ENCODE peak calls at places on chromosomes 3 and 15, in seven cellular contexts. D is transverse colon, M is body of pancreas, B is A673, H is uterus, Q is lower lobe of right lung, S is HL-60. X is an unnamed sample.

GRCh38 chr3:17333446-17333845 is 409.0 kb downstream of the TBC1D5 start:
- DNase-seq in M (no peak), H (no peak), B (no peak), D (no peak), S (no peak), Q (no peak), X (no peak)

GRCh38 chr15:96237002-96237401 is 93.5 kb upstream of the NR2F2 start:
- DNase-seq in S (no peak), B (no peak), H (no peak), Q (no peak), M (no peak), D (no peak), X (no peak)

GRCh38 chr3:116256843-116257485 is 188.3 kb downstream of the LSAMP start:
- DNase-seq in M (no peak), S (no peak), D (no peak), H (no peak), Q (no peak), B (no peak), X (no peak)

GRCh38 chr15:91660174-91660649 is 193.3 kb upstream of the SLCO3A1 start:
- DNase-seq in S (no peak), B (no peak), M (no peak), Q (no peak), H (no peak), D (no peak), X (no peak)

GRCh38 chr15:55820043-55820442 is 77.1 kb upstream of the PRTG start:
- DNase-seq in D (no peak), Q (no peak), H (no peak), B (no peak), S (no peak), M (no peak), X (no peak)

GRCh38 chr3:46895204-46895660 is 17.7 kb downstream of the PTH1R start:
- DNase-seq in H (peak), Q (peak), B (peak), D (peak), S (peak), M (peak), X (peak)

GRCh38 chr15:62594017-62594416 is 428.9 kb upstream of the C2CD4B start:
- DNase-seq in S (no peak), Q (no peak), D (no peak), M (no peak), B (no peak), H (no peak), X (no peak)

GRCh38 chr3:65665922-65666321 is 372.8 kb downstream of the MAGI1 start:
- DNase-seq in H (no peak), Q (no peak), S (no peak), B (no peak), M (no peak), D (no peak), X (no peak)

GRCh38 chr3:45320986-45321385 is 67.4 kb upstream of the LARS2 start:
- DNase-seq in Q (no peak), B (no peak), S (no peak), H (no peak), M (no peak), D (no peak), X (no peak)

GRCh38 chr3:142117052-142117451 is 32.3 kb downstream of the TFDP2 start:
- DNase-seq in H (no peak), Q (no peak), S (no peak), B (no peak), M (no peak), D (no peak), X (no peak)

GRCh38 chr15:68888419-68888818 is 41.9 kb upstream of the SPESP1 start:
- DNase-seq in B (no peak), H (no peak), Q (no peak), S (no peak), D (no peak), M (no peak), X (no peak)

GRCh38 chr15:91257755-91258435 is 157.8 kb downstream of the SV2B start:
- DNase-seq in D (no peak), H (no peak), Q (no peak), S (peak), M (no peak), B (no peak), X (no peak)

GRCh38 chr15:63573533-63573932 is 23.7 kb upstream of the FBXL22 start:
- DNase-seq in S (no peak), M (no peak), H (no peak), D (no peak), B (no peak), Q (no peak), X (no peak)

GRCh38 chr3:138230525-138230924 is 43.4 kb downstream of the ARMC8 start:
- DNase-seq in Q (no peak), B (no peak), D (no peak), H (no peak), M (no peak), S (no peak), X (no peak)

GRCh38 chr3:82087958-82088357 is 326.5 kb upstream of the GBE1 start:
- DNase-seq in M (no peak), B (no peak), D (no peak), Q (no peak), H (no peak), S (no peak), X (no peak)

GRCh38 chr3:82082796-82083195 is 321.4 kb upstream of the GBE1 start:
- DNase-seq in M (no peak), D (no peak), Q (no peak), H (no peak), B (no peak), S (no peak), X (no peak)

GRCh38 chr3:82085811-82086475 is 324.5 kb upstream of the GBE1 start:
- DNase-seq in D (no peak), M (no peak), B (no peak), S (no peak), Q (no peak), H (no peak), X (no peak)

GRCh38 chr3:82088749-82089148 is 327.3 kb upstream of the GBE1 start:
- DNase-seq in B (no peak), H (no peak), M (no peak), S (no peak), D (no peak), Q (no peak), X (no peak)

GRCh38 chr3:82085356-82085755 is 323.9 kb upstream of the GBE1 start:
- DNase-seq in H (no peak), M (no peak), D (no peak), B (no peak), S (no peak), Q (no peak), X (no peak)
- H3K27ac ChIP-seq in H (no peak), M (no peak), D (no peak), B (no peak), S (no peak), Q (no peak), X (no peak)

GRCh38 chr15:83365370-83365938 is 81.0 kb upstream of the BNC1 start:
- DNase-seq in S (peak), M (no peak), D (peak), B (peak), H (peak), Q (peak), X (no peak)
- TF ChIP-seq CTCF in S (no peak), M (no peak), D (no peak), B (no peak), H (no peak), Q (no peak), X (no peak)

DNA sequence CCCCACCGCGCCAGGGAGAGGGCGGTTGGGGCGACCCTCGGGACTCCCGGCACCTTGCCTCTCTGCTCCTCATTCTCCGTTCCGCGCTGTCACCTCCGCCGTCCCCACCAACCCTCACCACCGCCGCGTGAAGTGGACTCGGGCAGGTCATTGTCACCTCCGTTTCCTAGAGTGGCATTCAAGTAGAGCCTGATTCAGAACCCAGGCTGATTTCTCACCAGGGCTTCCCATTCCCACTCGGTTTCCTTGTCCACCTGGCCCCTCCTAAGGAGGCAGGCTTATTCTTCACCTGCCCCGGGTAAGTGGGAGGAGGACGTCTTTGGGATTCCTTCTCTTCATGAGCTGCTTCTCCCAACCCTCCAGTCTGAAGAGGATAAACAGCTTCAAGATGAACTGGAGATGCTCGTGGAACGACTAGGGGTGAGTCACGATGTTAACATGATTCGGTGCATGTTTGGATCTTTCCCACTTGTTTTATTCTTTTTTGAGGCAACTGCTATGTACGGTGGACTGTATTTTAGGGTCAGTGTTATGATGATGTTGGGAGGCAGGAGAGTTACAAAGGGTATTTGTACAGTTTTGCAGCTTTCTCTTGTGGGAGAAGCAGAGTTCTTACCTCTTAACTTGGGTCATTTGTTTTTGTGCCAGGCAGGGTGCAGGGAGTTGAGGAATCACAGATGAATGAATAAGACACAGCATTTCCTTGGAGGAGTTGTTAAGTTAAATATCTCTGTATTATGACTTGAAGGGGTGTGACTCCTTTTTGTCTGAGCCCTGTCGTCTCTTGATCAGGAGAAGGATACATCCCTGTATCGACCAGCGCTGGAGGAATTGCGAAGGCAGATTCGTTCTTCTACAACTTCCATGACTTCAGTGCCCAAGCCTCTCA is 691 bp downstream of the PSMD2 start:
- DNase-seq in Q (no peak), S (no peak), M (no peak), H (no peak), D (no peak), B (no peak), X (no peak)
- H3K27ac ChIP-seq in Q (peak), S (peak), M (peak), H (peak), D (peak), B (peak), X (peak)

DNA sequence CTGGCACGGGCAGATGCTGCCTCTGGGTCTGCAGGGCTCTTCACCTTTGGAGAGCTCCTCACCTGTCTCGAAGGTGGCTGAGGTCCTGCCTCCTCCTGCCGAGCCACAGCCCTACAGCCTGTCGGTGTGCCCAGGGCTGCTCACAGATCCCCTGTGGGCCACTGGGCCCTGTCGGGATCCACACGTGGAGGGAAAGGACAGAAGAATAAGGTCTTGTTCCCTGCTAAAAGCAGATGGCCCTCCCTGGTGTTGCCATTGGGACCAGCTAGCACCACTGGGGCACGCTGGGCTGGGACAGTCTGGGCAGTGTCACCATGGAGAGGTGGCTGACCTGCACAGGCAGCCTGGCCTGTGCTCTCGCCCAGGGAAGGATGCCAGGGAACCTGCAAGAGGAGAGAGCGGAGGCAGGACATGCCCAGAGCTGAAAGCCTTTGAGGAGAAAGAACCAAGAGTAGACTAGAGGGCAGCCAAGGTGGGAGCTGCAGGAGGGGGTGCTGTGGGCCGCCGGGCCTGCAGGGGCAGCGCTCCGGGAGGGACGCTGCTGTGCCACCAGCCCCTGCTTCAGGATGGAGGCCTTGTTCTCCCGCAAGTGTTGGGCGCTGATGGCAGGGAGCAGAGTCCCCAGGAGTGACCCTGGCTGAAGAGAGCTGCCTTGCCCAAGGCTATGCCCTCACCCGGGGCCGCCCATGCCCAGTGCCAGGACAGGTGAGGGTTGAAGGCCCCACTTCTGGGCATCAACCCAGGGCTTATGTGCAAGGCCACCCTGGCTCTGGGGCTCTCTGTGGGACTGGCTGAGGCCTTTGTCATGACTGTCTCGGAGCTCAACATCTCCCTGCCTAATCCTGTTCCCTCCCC is 210.2 kb downstream of the XXYLT1 start:
- DNase-seq in M (no peak), S (no peak), D (no peak), H (no peak), Q (no peak), B (no peak), X (no peak)
- TF ChIP-seq CTCF in M (no peak), S (no peak), D (no peak), H (no peak), Q (no peak), B (no peak), X (no peak)

DNA sequence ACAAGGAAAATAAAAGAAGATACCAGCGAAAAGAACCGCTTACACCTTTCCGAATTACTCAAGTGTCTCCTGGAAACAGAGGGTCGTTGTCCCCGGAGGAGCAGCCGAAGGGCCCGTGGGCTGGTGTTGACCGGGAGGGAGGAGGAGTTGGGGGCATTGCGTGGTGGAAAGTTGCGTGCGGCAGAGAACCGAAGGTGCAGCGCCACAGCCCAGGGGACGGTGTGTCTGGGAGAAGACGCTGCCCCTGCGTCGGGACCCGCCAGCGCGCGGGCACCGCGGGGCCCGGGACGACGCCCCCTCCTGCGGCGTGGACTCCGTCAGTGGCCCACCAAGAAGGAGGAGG is 325 bp downstream of the ALCAM start:
- DNase-seq in B (peak), H (no peak), M (peak), D (peak), S (peak), Q (peak), X (no peak)
- H3K27ac ChIP-seq in B (peak), H (peak), M (peak), D (peak), S (peak), Q (peak), X (peak)

GRCh38 chr3:188687389-188687788 is 484.4 kb upstream of the TPRG1 start:
- DNase-seq in S (peak), Q (no peak), M (no peak), H (no peak), D (no peak), B (peak), X (no peak)
- TF ChIP-seq CTCF in S (no peak), Q (no peak), M (no peak), H (no peak), D (no peak), B (peak), X (no peak)

DNA sequence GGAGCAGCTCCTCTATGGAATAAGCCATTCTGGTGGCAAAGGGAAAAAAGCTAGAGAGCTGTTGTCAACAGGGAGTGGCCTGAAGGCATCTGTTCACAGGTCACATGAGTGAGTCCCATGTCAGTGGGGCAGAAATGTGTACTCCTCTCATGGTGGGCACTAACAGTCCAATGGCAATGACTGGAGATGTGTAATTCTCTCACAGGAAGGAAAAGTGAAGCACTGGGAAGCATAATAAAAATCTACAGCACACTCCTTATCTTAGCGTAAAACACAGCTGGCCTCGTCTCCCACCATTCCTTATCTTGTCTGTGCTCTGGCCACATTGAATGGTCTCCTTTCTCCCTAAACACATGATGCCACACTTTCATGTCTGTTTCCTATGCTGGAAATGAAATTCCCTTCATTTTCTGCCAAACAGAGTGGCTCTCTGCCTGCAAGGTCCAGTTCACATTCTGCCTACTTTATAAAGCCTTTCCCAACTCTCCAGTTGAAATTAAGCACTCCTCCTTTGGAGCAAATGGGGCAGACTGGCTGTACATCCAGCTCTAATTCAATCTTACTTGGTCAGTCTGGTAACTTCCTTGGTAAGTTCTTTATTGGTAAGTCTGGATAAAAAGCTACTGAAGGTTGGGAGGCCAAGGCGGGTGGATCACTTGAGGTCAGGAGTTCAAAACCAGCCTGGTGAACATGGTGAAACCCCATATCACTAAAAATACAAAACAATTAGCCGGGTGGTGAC is 139.8 kb downstream of the RPL22L1 start:
- DNase-seq in M (no peak), H (no peak), S (no peak), B (no peak), Q (no peak), D (no peak), X (no peak)
- H3K27ac ChIP-seq in M (no peak), H (no peak), S (no peak), B (no peak), Q (no peak), D (no peak), X (no peak)

DNA sequence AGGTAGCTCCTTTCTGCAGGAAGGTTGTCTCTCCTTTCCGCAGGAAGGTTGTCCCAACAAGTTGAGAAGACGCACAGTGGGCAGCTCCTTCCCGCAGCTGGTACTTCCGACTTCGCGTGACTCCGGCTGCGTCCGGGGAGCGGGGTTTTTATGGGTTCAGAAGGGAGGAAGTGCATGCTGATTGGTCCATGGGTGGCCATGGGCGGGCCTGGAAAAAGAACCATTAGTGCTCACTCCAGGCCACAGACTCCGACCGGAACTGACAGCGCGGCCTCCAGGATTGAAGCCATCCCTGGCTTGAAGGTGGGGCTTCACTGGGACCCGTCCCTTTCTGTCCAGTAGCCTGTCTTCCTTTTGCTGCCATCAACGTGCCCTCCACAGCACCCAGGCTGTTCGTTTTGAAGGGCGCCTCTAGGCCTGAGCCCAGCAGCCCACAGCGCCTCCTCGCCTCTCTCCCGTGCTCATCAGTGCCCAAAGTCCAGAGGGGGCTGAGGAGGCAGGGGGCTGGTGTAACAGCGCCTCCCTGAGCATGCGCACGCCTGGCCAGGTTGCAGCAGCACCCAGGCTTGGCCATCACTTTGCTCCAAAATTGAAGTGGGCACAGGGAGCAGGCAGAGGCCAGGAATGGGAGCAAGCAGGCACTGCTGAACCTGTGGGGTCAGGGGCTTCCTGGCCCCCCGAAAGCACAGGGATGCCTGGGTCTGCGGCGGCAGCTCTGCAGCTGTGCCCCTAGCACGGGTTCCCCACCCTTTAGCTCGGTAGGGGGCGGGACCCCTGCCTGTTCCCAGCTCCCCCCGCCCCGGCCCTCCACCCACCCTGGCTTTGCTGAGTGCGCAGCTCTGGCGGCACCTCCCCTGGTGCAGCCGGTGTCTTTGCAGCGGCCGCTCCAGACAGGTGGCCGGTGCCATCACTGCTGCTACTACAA is 330.6 kb upstream of the MCTP2 start:
- DNase-seq in M (no peak), D (no peak), H (no peak), B (no peak), S (no peak), Q (peak), X (no peak)
- TF ChIP-seq CTCF in M (no peak), D (no peak), H (no peak), B (no peak), S (no peak), Q (no peak), X (no peak)